ENCODE peak calls at places on chromosomes 1 and 21, in nine cellular contexts. F is NCI-H774; T is osteocyte; I is dorsolateral prefrontal cortex; H is body of pancreas; U is activated CD8-positive, alpha-beta memory T cell treated with anti-CD3 and anti-CD28 coated beads, Interleukin-2, amount 50 U/mL, for 48 hours; Z is ovary; A is mesendoderm; B is SW480. C is an unnamed sample.

GRCh38 chr1:14039894-14040430 is 340.0 kb downstream of the PRDM2 start:
- DNase-seq in F (no peak), T (no peak), I (no peak), H (no peak), U (no peak), Z (no peak), A (peak), B (peak), C (no peak)

GRCh38 chr1:234875953-234876814 is 252.5 kb downstream of the TOMM20 start:
- DNase-seq in F (no peak), T (no peak), I (no peak), H (peak), U (peak), Z (no peak), A (no peak), B (no peak), C (no peak)

GRCh38 chr21:38420140-38420539 is 78.1 kb downstream of the ERG start:
- DNase-seq in F (no peak), T (no peak), I (no peak), H (no peak), U (no peak), Z (no peak), A (no peak), B (no peak), C (no peak)

GRCh38 chr1:59833991-59834390 is 19.2 kb downstream of the HOOK1 start:
- DNase-seq in F (no peak), T (no peak), I (no peak), H (no peak), U (no peak), Z (no peak), A (no peak), B (no peak), C (no peak)

GRCh38 chr1:91032349-91032748 is 10.5 kb upstream of the ZNF644 start:
- DNase-seq in F (no peak), T (no peak), I (no peak), H (no peak), U (no peak), Z (no peak), A (no peak), B (no peak), C (no peak)

GRCh38 chr1:192713921-192714320 is 78.0 kb downstream of the RGS13 start:
- DNase-seq in F (no peak), T (no peak), I (no peak), H (no peak), U (no peak), Z (no peak), A (no peak), B (no peak), C (no peak)

GRCh38 chr21:44567481-44568171 is 5.9 kb upstream of the KRTAP10-4 start:
- DNase-seq in F (no peak), T (no peak), I (no peak), H (no peak), U (no peak), Z (no peak), A (no peak), B (no peak), C (no peak)

GRCh38 chr1:186082235-186082937 is 292.7 kb downstream of the TPR start:
- DNase-seq in F (peak), T (peak), I (no peak), H (peak), U (no peak), Z (peak), A (peak), B (peak), C (peak)

GRCh38 chr1:50097041-50097739 is 11.5 kb upstream of the ELAVL4 start:
- DNase-seq in F (no peak), T (no peak), I (no peak), H (no peak), U (no peak), Z (no peak), A (no peak), B (no peak), C (no peak)

GRCh38 chr1:84146375-84147032 is 2.4 kb downstream of the PRKACB start:
- DNase-seq in F (no peak), T (no peak), I (no peak), H (no peak), U (no peak), Z (no peak), A (no peak), B (no peak), C (no peak)

GRCh38 chr21:45584786-45585185 is 42.5 kb upstream of the SLC19A1 start:
- DNase-seq in F (no peak), T (no peak), I (no peak), H (no peak), U (peak), Z (no peak), A (no peak), B (no peak), C (no peak)

GRCh38 chr1:173451981-173452380 is 25.2 kb upstream of the PRDX6 start:
- DNase-seq in F (no peak), T (no peak), I (no peak), H (peak), U (no peak), Z (no peak), A (no peak), B (no peak), C (no peak)

GRCh38 chr1:216705686-216706085 is 17.5 kb downstream of the ESRRG start:
- DNase-seq in F (peak), T (no peak), I (no peak), H (peak), U (no peak), Z (no peak), A (no peak), B (no peak), C (no peak)

GRCh38 chr1:215083408-215083961 is 948 bp downstream of the KCNK2 start:
- DNase-seq in F (peak), T (no peak), I (no peak), H (no peak), U (no peak), Z (peak), A (peak), B (no peak), C (no peak)

GRCh38 chr1:8682573-8682972 is 134.9 kb downstream of the RERE start:
- DNase-seq in F (no peak), T (no peak), I (no peak), H (no peak), U (no peak), Z (no peak), A (no peak), B (peak), C (no peak)

GRCh38 chr1:214337536-214337935 is 56.6 kb downstream of the SMYD2 start:
- DNase-seq in F (no peak), T (no peak), I (no peak), H (peak), U (no peak), Z (no peak), A (peak), B (no peak), C (no peak)

GRCh38 chr1:198491028-198491427 is 49.5 kb downstream of the ATP6V1G3 start:
- DNase-seq in F (no peak), T (no peak), I (no peak), H (no peak), U (no peak), Z (no peak), A (peak), B (no peak), C (no peak)

GRCh38 chr21:41736423-41736822 is 30.4 kb downstream of the RIPK4 start:
- DNase-seq in F (no peak), T (no peak), I (no peak), H (no peak), U (no peak), Z (no peak), A (no peak), B (no peak), C (no peak)

GRCh38 chr1:100950776-100951175 is 54.9 kb downstream of the SLC30A7 start:
- DNase-seq in F (no peak), T (no peak), I (no peak), H (no peak), U (no peak), Z (no peak), A (peak), B (no peak), C (no peak)

GRCh38 chr1:178609015-178609414 is 96.1 kb downstream of the TEX35 start:
- DNase-seq in F (no peak), T (no peak), I (no peak), H (no peak), U (no peak), Z (no peak), A (no peak), B (no peak), C (no peak)

GRCh38 chr1:89962024-89962741 is 32.7 kb upstream of the ZNF326 start:
- DNase-seq in F (no peak), T (no peak), I (no peak), H (no peak), U (no peak), Z (no peak), A (no peak), B (no peak), C (no peak)

GRCh38 chr21:42621828-42622199 is 31.6 kb upstream of the PDE9A start:
- DNase-seq in F (no peak), T (no peak), I (no peak), H (no peak), U (no peak), Z (no peak), A (no peak), B (no peak), C (no peak)

GRCh38 chr1:19525607-19526545 is 40.5 kb upstream of the CAPZB start:
- DNase-seq in F (no peak), T (no peak), I (no peak), H (no peak), U (no peak), Z (no peak), A (no peak), B (no peak), C (no peak)

GRCh38 chr1:67274623-67275325 is 32.9 kb upstream of the IL12RB2 start:
- DNase-seq in F (no peak), T (no peak), I (no peak), H (no peak), U (no peak), Z (no peak), A (no peak), B (no peak), C (no peak)

GRCh38 chr1:154306151-154306550 is 14.7 kb upstream of the AQP10 start:
- DNase-seq in F (no peak), T (no peak), I (no peak), H (no peak), U (no peak), Z (no peak), A (no peak), B (no peak), C (no peak)

GRCh38 chr21:35940074-35940927 is 120.0 kb downstream of the SETD4 start:
- DNase-seq in F (peak), T (no peak), I (peak), H (peak), U (no peak), Z (peak), A (peak), B (peak), C (no peak)

GRCh38 chr21:43366656-43367055 is 60.3 kb downstream of the SIK1 start:
- DNase-seq in F (no peak), T (no peak), I (no peak), H (no peak), U (no peak), Z (peak), A (no peak), B (no peak), C (no peak)

GRCh38 chr1:155968670-155969069 is 9.7 kb downstream of the ARHGEF2 start:
- DNase-seq in F (no peak), T (no peak), I (peak), H (no peak), U (no peak), Z (peak), A (no peak), B (no peak), C (no peak)

GRCh38 chr1:236623371-236624166 is 19.3 kb upstream of the HEATR1 start:
- DNase-seq in F (no peak), T (no peak), I (no peak), H (no peak), U (no peak), Z (no peak), A (no peak), B (peak), C (no peak)

GRCh38 chr1:92210701-92211100 is 7.0 kb upstream of the C1orf146 start:
- DNase-seq in F (no peak), T (no peak), I (no peak), H (no peak), U (no peak), Z (no peak), A (no peak), B (peak), C (no peak)

GRCh38 chr1:174397261-174397660 is 50.5 kb upstream of the GPR52 start:
- DNase-seq in F (no peak), T (no peak), I (no peak), H (no peak), U (no peak), Z (no peak), A (no peak), B (peak), C (no peak)

GRCh38 chr1:236021424-236022135 is 43.3 kb downstream of the NID1 start:
- DNase-seq in F (no peak), T (no peak), I (no peak), H (peak), U (no peak), Z (no peak), A (no peak), B (no peak), C (no peak)

GRCh38 chr1:51313961-51314777 is 16.2 kb downstream of the TTC39A start:
- DNase-seq in F (no peak), T (no peak), I (no peak), H (peak), U (no peak), Z (no peak), A (no peak), B (no peak), C (no peak)

GRCh38 chr21:38439957-38440356 is 58.3 kb downstream of the ERG start:
- DNase-seq in F (no peak), T (no peak), I (no peak), H (no peak), U (no peak), Z (no peak), A (no peak), B (no peak), C (no peak)

GRCh38 chr1:61078611-61079010 is 3.8 kb upstream of the NFIA start:
- DNase-seq in F (no peak), T (no peak), I (no peak), H (no peak), U (no peak), Z (no peak), A (peak), B (no peak), C (no peak)

GRCh38 chr1:38831753-38832734 is 27.5 kb downstream of the RRAGC start:
- DNase-seq in F (no peak), T (no peak), I (no peak), H (no peak), U (no peak), Z (no peak), A (no peak), B (no peak), C (no peak)

GRCh38 chr1:18112611-18113010 is 5.0 kb downstream of the IGSF21 start:
- DNase-seq in F (no peak), T (no peak), I (no peak), H (no peak), U (no peak), Z (no peak), A (no peak), B (no peak), C (no peak)

GRCh38 chr1:28112388-28113311 is 24.2 kb upstream of the EYA3 start:
- DNase-seq in F (no peak), T (no peak), I (no peak), H (peak), U (no peak), Z (no peak), A (peak), B (peak), C (no peak)

GRCh38 chr1:21666572-21667320 is 2.4 kb downstream of the RAP1GAP start:
- DNase-seq in F (peak), T (no peak), I (no peak), H (peak), U (no peak), Z (no peak), A (no peak), B (no peak), C (no peak)